ENCODE peak calls at places on chromosomes 11 and 22, in five cellular contexts. One of them, this sample, is unnamed.

GRCh38 chr11:78606667-78607066 is 32.0 kb upstream of the NARS2 start:
- DNase-seq in tibial nerve: no peak
- DNase-seq in glutamatergic neuron: no peak
- DNase-seq in colonic mucosa: no peak
- DNase-seq in body of pancreas: no peak
- DNase-seq in this sample: no peak

GRCh38 chr22:17777005-17777716 is 2.9 kb upstream of the BID start:
- DNase-seq in tibial nerve: no peak
- DNase-seq in glutamatergic neuron: no peak
- DNase-seq in colonic mucosa: no peak
- DNase-seq in body of pancreas: peak; percentile 53
- DNase-seq in this sample: no peak

GRCh38 chr11:75632450-75632849 is 36.4 kb downstream of the MAP6 start:
- DNase-seq in tibial nerve: no peak
- DNase-seq in glutamatergic neuron: no peak
- DNase-seq in colonic mucosa: no peak
- DNase-seq in body of pancreas: no peak
- DNase-seq in this sample: no peak

GRCh38 chr11:66869471-66869870 is 12.6 kb downstream of the LRFN4 start:
- DNase-seq in tibial nerve: no peak
- DNase-seq in glutamatergic neuron: no peak
- DNase-seq in colonic mucosa: no peak
- DNase-seq in body of pancreas: no peak
- DNase-seq in this sample: no peak

GRCh38 chr11:61163714-61164609 is 2.7 kb upstream of the VPS37C start:
- DNase-seq in tibial nerve: no peak
- DNase-seq in glutamatergic neuron: no peak
- DNase-seq in colonic mucosa: no peak
- DNase-seq in body of pancreas: peak; percentile 63
- DNase-seq in this sample: peak; percentile 38

GRCh38 chr11:45413156-45413833 is 127.2 kb upstream of the SYT13 start:
- DNase-seq in tibial nerve: no peak
- DNase-seq in glutamatergic neuron: no peak
- DNase-seq in colonic mucosa: no peak
- DNase-seq in body of pancreas: no peak
- DNase-seq in this sample: no peak

GRCh38 chr22:21000987-21001600 is 824 bp downstream of the THAP7 start:
- DNase-seq in tibial nerve: peak; percentile 29
- DNase-seq in glutamatergic neuron: no peak
- DNase-seq in colonic mucosa: no peak
- DNase-seq in body of pancreas: no peak
- DNase-seq in this sample: peak; percentile 27

GRCh38 chr11:118596226-118596625 is 11.2 kb upstream of the PHLDB1 start:
- DNase-seq in tibial nerve: no peak
- DNase-seq in glutamatergic neuron: no peak
- DNase-seq in colonic mucosa: no peak
- DNase-seq in body of pancreas: no peak
- DNase-seq in this sample: no peak

GRCh38 chr11:70482529-70482917 is 84.2 kb downstream of the CTTN start:
- DNase-seq in tibial nerve: no peak
- DNase-seq in glutamatergic neuron: no peak
- DNase-seq in colonic mucosa: no peak
- DNase-seq in body of pancreas: no peak
- DNase-seq in this sample: peak; percentile 62

GRCh38 chr11:28615542-28615941 is 507.4 kb downstream of the METTL15 start:
- DNase-seq in tibial nerve: no peak
- DNase-seq in glutamatergic neuron: no peak
- DNase-seq in colonic mucosa: no peak
- DNase-seq in body of pancreas: no peak
- DNase-seq in this sample: no peak

GRCh38 chr11:111707039-111707690 is 59.0 kb downstream of the PPP2R1B start:
- DNase-seq in tibial nerve: no peak
- DNase-seq in glutamatergic neuron: no peak
- DNase-seq in colonic mucosa: peak; percentile 43
- DNase-seq in body of pancreas: peak; percentile 88
- DNase-seq in this sample: peak; percentile 39

GRCh38 chr22:48569476-48570233 is 1258.0 kb downstream of the BRD1 start:
- DNase-seq in tibial nerve: no peak
- DNase-seq in glutamatergic neuron: peak; percentile 1
- DNase-seq in colonic mucosa: no peak
- DNase-seq in body of pancreas: no peak
- DNase-seq in this sample: no peak

GRCh38 chr22:44746836-44747519 is 5.4 kb upstream of the ARHGAP8 start:
- DNase-seq in tibial nerve: no peak
- DNase-seq in glutamatergic neuron: no peak
- DNase-seq in colonic mucosa: peak; percentile 78
- DNase-seq in body of pancreas: peak; percentile 52
- DNase-seq in this sample: peak; percentile 65

GRCh38 chr11:67463680-67464410 is 5.2 kb downstream of the TMEM134 start:
- DNase-seq in tibial nerve: peak; percentile 60
- DNase-seq in glutamatergic neuron: no peak
- DNase-seq in colonic mucosa: peak; percentile 60
- DNase-seq in body of pancreas: peak; percentile 71
- DNase-seq in this sample: peak; percentile 98

GRCh38 chr11:112652786-112653390 is 308.3 kb upstream of the NCAM1 start:
- DNase-seq in tibial nerve: no peak
- DNase-seq in glutamatergic neuron: no peak
- DNase-seq in colonic mucosa: no peak
- DNase-seq in body of pancreas: no peak
- DNase-seq in this sample: no peak

GRCh38 chr11:12841946-12842630 is 167.0 kb upstream of the RASSF10 start:
- DNase-seq in tibial nerve: no peak
- DNase-seq in glutamatergic neuron: no peak
- DNase-seq in colonic mucosa: no peak
- DNase-seq in body of pancreas: peak; percentile 82
- DNase-seq in this sample: peak; percentile 66

GRCh38 chr11:34245043-34245442 is 112.8 kb downstream of the ABTB2 start:
- DNase-seq in tibial nerve: no peak
- DNase-seq in glutamatergic neuron: no peak
- DNase-seq in colonic mucosa: no peak
- DNase-seq in body of pancreas: no peak
- DNase-seq in this sample: no peak

GRCh38 chr11:13487661-13488030 is 8.2 kb downstream of the PTH start:
- DNase-seq in tibial nerve: no peak
- DNase-seq in glutamatergic neuron: no peak
- DNase-seq in colonic mucosa: peak; percentile 37
- DNase-seq in body of pancreas: peak; percentile 40
- DNase-seq in this sample: peak; percentile 3

GRCh38 chr11:44778200-44779100 is 51.7 kb downstream of the TSPAN18 start:
- DNase-seq in tibial nerve: no peak
- DNase-seq in glutamatergic neuron: no peak
- DNase-seq in colonic mucosa: no peak
- DNase-seq in body of pancreas: no peak
- DNase-seq in this sample: no peak

GRCh38 chr11:43214471-43214870 is 97.3 kb upstream of the API5 start:
- DNase-seq in tibial nerve: no peak
- DNase-seq in glutamatergic neuron: no peak
- DNase-seq in colonic mucosa: no peak
- DNase-seq in body of pancreas: no peak
- DNase-seq in this sample: no peak
- TF ChIP-seq CTCF in tibial nerve: no peak
- TF ChIP-seq CTCF in glutamatergic neuron: no peak
- TF ChIP-seq CTCF in colonic mucosa: no peak
- TF ChIP-seq CTCF in body of pancreas: no peak
- TF ChIP-seq CTCF in this sample: no peak

GRCh38 chr11:104159356-104159755 is 4.6 kb downstream of the PDGFD start:
- DNase-seq in tibial nerve: no peak
- DNase-seq in glutamatergic neuron: no peak
- DNase-seq in colonic mucosa: no peak
- DNase-seq in body of pancreas: no peak
- DNase-seq in this sample: no peak

GRCh38 chr11:104165014-104165413 is 1.1 kb upstream of the PDGFD start:
- DNase-seq in tibial nerve: no peak
- DNase-seq in glutamatergic neuron: no peak
- DNase-seq in colonic mucosa: no peak
- DNase-seq in body of pancreas: no peak
- DNase-seq in this sample: no peak

GRCh38 chr11:104161751-104162450 is 2.0 kb downstream of the PDGFD start:
- DNase-seq in tibial nerve: no peak
- DNase-seq in glutamatergic neuron: no peak
- DNase-seq in colonic mucosa: no peak
- DNase-seq in body of pancreas: no peak
- DNase-seq in this sample: no peak

GRCh38 chr11:104163100-104164027 is 583 bp downstream of the PDGFD start:
- DNase-seq in tibial nerve: no peak
- DNase-seq in glutamatergic neuron: no peak
- DNase-seq in colonic mucosa: peak; percentile 25
- DNase-seq in body of pancreas: peak; percentile 47
- DNase-seq in this sample: peak; percentile 60

GRCh38 chr11:104164028-104164520 is at the start of gene PDGFD:
- DNase-seq in tibial nerve: peak; percentile 21
- DNase-seq in glutamatergic neuron: peak; percentile 67
- DNase-seq in colonic mucosa: peak; percentile 34
- DNase-seq in body of pancreas: peak; percentile 88
- DNase-seq in this sample: peak; percentile 86
- TF ChIP-seq CTCF in tibial nerve: peak; percentile 25
- TF ChIP-seq CTCF in glutamatergic neuron: peak; percentile 23
- TF ChIP-seq CTCF in colonic mucosa: no peak
- TF ChIP-seq CTCF in body of pancreas: peak; percentile 34
- TF ChIP-seq CTCF in this sample: peak; percentile 36

DNA sequence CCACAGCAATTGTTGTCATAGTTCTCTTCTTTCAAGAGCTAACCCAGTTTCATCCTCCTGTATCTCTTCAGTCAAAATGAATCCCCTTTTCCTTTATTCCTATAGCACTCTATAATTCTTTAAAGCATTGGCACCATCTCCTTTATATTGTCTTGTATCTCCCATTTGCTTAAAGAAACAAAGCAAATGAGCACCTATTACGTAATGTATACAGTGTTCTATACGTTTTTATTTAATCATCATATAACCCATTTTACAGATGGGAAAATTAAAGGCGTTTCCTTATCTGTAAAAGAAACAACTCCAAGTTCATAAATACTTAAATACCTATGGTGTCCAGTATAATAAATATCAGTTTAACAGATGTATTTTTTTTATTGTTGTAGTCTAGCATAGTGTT is 6.4 kb upstream of the REXO2 start:
- DNase-seq in tibial nerve: no peak
- DNase-seq in glutamatergic neuron: no peak
- DNase-seq in colonic mucosa: no peak
- DNase-seq in body of pancreas: no peak
- DNase-seq in this sample: no peak
- TF ChIP-seq CTCF in tibial nerve: no peak
- TF ChIP-seq CTCF in glutamatergic neuron: no peak
- TF ChIP-seq CTCF in colonic mucosa: no peak
- TF ChIP-seq CTCF in body of pancreas: no peak
- TF ChIP-seq CTCF in this sample: no peak

GRCh38 chr11:125923012-125923579 is 18.8 kb downstream of the DDX25 start:
- DNase-seq in tibial nerve: peak; percentile 45
- DNase-seq in glutamatergic neuron: peak; percentile 70
- DNase-seq in colonic mucosa: peak; percentile 78
- DNase-seq in body of pancreas: peak; percentile 77
- DNase-seq in this sample: peak; percentile 78
- TF ChIP-seq CTCF in tibial nerve: peak; percentile 70
- TF ChIP-seq CTCF in glutamatergic neuron: peak; percentile 48
- TF ChIP-seq CTCF in colonic mucosa: peak; percentile 74
- TF ChIP-seq CTCF in body of pancreas: peak; percentile 61
- TF ChIP-seq CTCF in this sample: peak; percentile 75

DNA sequence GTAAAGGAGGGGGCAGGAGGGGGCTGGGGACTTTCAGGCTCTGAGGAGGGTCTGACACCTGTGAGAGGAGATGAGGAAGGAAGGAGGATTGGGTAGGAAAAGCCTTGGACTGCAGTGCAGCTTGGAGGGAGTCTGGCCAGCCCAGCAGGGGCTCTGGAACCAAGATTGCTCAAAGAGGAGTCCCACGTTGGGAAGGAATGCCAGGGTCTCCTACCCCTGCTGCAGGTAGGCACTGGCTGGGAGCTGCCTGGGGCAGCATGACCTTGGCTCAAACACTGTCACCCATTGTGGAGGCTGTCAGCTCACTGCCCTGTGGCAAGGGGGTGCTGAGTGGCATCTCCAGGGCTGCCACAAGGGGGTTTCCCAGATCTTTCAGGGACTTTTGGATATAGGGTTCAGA is 94.5 kb downstream of the RPS6KA4 start:
- DNase-seq in tibial nerve: no peak
- DNase-seq in glutamatergic neuron: no peak
- DNase-seq in colonic mucosa: no peak
- DNase-seq in body of pancreas: no peak
- DNase-seq in this sample: no peak
- TF ChIP-seq CTCF in tibial nerve: no peak
- TF ChIP-seq CTCF in glutamatergic neuron: no peak
- TF ChIP-seq CTCF in colonic mucosa: no peak
- TF ChIP-seq CTCF in body of pancreas: no peak
- TF ChIP-seq CTCF in this sample: no peak

GRCh38 chr22:37982938-37983859 is 1.2 kb downstream of the SOX10 start:
- DNase-seq in tibial nerve: no peak
- DNase-seq in glutamatergic neuron: peak; percentile 47
- DNase-seq in colonic mucosa: no peak
- DNase-seq in body of pancreas: no peak
- DNase-seq in this sample: no peak
- TF ChIP-seq CTCF in tibial nerve: peak; percentile 57
- TF ChIP-seq CTCF in glutamatergic neuron: peak; percentile 67
- TF ChIP-seq CTCF in colonic mucosa: no peak
- TF ChIP-seq CTCF in body of pancreas: no peak
- TF ChIP-seq CTCF in this sample: no peak